ENCODE peak calls at places on chromosome 10, in five cellular contexts. V is kidney, S is bronchial epithelial cell, W is esophagus muscularis mucosa, F is lower lobe of right lung. Z is an unnamed sample.

GRCh38 chr10:75974080-75974479 is 542.7 kb downstream of the LRMDA start:
- DNase-seq in F (no peak), V (no peak), S (peak; percentile 81), W (no peak), Z (no peak)

GRCh38 chr10:89431977-89432376 is 17.6 kb downstream of the IFIT5 start:
- DNase-seq in V (no peak), F (no peak), S (peak; percentile 84), W (no peak), Z (peak; percentile 79)

GRCh38 chr10:15585303-15585715 is 134.4 kb downstream of the ITGA8 start:
- DNase-seq in V (peak; percentile 76), F (peak; percentile 55), W (no peak), S (peak; percentile 7), Z (peak; percentile 59)

GRCh38 chr10:16779375-16779774 is 37.8 kb downstream of the RSU1 start:
- DNase-seq in F (no peak), S (peak; percentile 37), V (no peak), W (no peak), Z (no peak)

GRCh38 chr10:5563991-5564536 is 39.3 kb downstream of the CALML3 start:
- DNase-seq in W (no peak), F (peak; percentile 39), V (peak; percentile 66), S (peak; percentile 91), Z (no peak)

GRCh38 chr10:122352817-122353525 is 21.5 kb upstream of the PLEKHA1 start:
- DNase-seq in V (no peak), F (no peak), W (no peak), S (no peak), Z (no peak)

GRCh38 chr10:45602082-45602730 is 70.4 kb downstream of the ZFAND4 start:
- DNase-seq in W (no peak), S (peak; percentile 18), V (no peak), F (no peak), Z (peak; percentile 62)

GRCh38 chr10:33139191-33139646 is 181.2 kb upstream of the ITGB1 start:
- DNase-seq in S (peak; percentile 37), V (no peak), F (no peak), W (no peak), Z (no peak)

GRCh38 chr10:30903397-30904138 is 128.1 kb downstream of the ZNF438 start:
- DNase-seq in F (no peak), W (no peak), S (no peak), V (no peak), Z (peak; percentile 13)

GRCh38 chr10:79056736-79057391 is 11.9 kb upstream of the ZMIZ1 start:
- DNase-seq in S (no peak), V (peak; percentile 22), W (no peak), F (peak; percentile 26), Z (no peak)

GRCh38 chr10:10320981-10321380 is 696.7 kb upstream of the CELF2 start:
- DNase-seq in W (no peak), S (peak; percentile 100), F (no peak), V (no peak), Z (peak; percentile 4)

GRCh38 chr10:72330059-72330426 is 24.7 kb downstream of the DNAJB12 start:
- DNase-seq in S (no peak), V (no peak), F (no peak), W (no peak), Z (no peak)

GRCh38 chr10:72329290-72330058 is 25.2 kb downstream of the DNAJB12 start:
- DNase-seq in S (no peak), F (peak; percentile 70), V (no peak), W (no peak), Z (no peak)

GRCh38 chr10:72332423-72333110 is 22.2 kb downstream of the DNAJB12 start:
- DNase-seq in S (no peak), F (no peak), V (peak; percentile 58), W (no peak), Z (no peak)

GRCh38 chr10:72333111-72334012 is 21.4 kb downstream of the DNAJB12 start:
- DNase-seq in V (peak; percentile 69), F (no peak), S (no peak), W (no peak), Z (no peak)

DNA sequence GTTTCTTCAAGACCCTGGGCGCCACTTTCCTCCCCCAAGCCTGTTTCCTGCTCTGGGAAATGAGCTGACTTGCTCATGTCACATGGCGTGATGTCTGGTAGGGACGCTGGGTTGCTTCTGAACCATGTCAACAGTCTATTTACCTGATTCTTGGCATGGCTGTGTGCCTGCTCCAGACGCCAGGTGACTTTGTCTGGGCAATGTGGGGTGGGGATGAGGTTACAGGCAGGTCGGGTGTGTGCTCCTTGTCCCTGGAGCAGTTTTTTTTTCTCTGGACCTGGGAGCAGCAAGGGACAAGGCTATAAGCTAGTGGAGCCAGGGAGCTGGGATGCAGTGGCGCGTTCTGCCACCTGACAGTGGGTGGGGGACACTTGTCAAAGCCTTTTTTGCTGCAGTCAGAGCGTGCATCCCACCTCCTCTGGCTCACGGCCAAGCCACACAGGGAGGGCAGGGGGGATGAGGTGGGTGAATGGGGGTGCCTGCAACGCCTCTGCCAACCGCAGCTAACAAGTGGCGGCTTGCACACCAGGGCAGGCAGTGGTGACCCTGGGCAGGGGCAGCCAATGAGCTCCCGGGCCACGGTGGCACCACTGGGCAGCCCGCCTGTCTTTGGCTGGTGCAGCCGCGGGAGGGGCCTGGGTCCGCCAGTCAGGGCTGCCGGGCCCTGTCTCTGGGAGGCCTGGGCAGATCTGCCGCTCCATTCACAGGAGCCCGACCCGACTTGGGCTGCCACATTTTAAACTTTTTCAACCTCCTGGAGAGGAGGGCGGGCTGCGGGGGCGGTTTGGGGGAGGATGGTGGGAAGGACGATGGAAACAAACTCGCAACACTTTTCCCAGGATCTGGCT is 22.9 kb downstream of the DNAJB12 start:
- DNase-seq in S (peak; percentile 92), W (peak; percentile 95), F (peak; percentile 96), V (peak; percentile 97), Z (peak; percentile 59)
- TF ChIP-seq CTCF in S (peak; percentile 27), W (no peak), F (peak; percentile 44), V (peak; percentile 30), Z (no peak)

GRCh38 chr10:80196270-80196949 is 8.9 kb downstream of the ANXA11 start:
- DNase-seq in W (no peak), V (peak; percentile 95), S (peak; percentile 85), F (peak; percentile 82), Z (peak; percentile 38)
- H3K4me3 ChIP-seq in W (no peak overlapping the region), V (no peak overlapping the region), S (no peak overlapping the region), F (no peak overlapping the region), Z (no peak overlapping the region)

GRCh38 chr10:82221750-82222149 is 346.8 kb downstream of the NRG3 start:
- DNase-seq in F (no peak), W (no peak), S (no peak), V (no peak), Z (no peak)
- TF ChIP-seq CTCF in F (peak; percentile 45), W (no peak), S (no peak), V (no peak), Z (no peak)

DNA sequence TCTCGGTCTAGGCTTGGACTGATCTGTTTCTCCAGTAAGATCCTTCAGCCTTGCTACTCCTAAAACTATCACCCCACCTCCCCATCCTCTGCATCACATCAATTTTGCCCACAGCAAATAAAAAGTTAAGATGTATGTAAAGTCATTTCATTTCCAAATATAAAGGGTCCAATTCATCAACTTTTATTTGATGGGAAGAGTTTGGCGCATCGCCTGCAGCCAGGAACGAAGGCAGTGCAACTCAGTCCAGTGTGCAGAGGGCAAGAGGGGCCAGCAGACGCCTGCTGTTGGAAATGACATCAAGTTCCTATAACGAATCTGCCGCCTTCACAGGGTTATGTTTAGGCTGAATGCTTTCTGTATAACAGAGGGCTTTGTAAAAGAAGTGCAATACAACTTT is 97.0 kb downstream of the SVIL start:
- DNase-seq in W (no peak), S (no peak), F (no peak), V (no peak), Z (no peak)
- H3K4me3 ChIP-seq in W (no peak overlapping the region), S (no peak overlapping the region), F (no peak overlapping the region), V (no peak overlapping the region), Z (no peak overlapping the region)

DNA sequence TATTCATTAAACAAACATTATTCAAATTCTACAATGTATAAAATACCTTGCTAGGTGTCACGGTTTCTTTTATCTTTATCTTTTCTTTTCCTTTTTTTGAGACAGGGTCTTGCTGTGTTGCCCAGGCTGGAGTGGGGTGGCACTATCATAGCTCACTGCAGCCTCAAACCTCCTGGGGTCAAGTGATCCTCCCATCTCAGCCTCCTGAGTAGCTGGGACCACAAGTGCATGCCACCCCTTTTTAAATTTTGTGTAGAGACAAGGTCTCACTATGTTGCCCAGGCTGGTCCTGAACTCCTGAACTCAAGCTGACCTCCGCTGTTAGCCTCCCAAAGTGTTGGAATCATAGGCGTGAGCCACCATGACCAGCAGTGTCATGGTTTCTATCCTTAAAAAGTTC is 17.9 kb upstream of the BLOC1S2 start:
- DNase-seq in S (no peak), W (no peak), F (no peak), V (no peak), Z (no peak)
- TF ChIP-seq CTCF in S (no peak), W (no peak), F (no peak), V (no peak), Z (no peak)

GRCh38 chr10:18608581-18608980 is 42.8 kb downstream of the NSUN6 start:
- DNase-seq in F (no peak), W (no peak), S (peak; percentile 82), V (no peak), Z (no peak)

GRCh38 chr10:18610517-18610916 is 40.9 kb downstream of the NSUN6 start:
- DNase-seq in W (no peak), V (no peak), F (no peak), S (peak; percentile 94), Z (peak; percentile 89)

GRCh38 chr10:18607979-18608378 is 43.4 kb downstream of the NSUN6 start:
- DNase-seq in F (no peak), V (no peak), W (no peak), S (peak; percentile 83), Z (no peak)

GRCh38 chr10:18607503-18607902 is 43.9 kb downstream of the NSUN6 start:
- DNase-seq in V (no peak), W (no peak), S (peak; percentile 84), F (no peak), Z (peak; percentile 93)

DNA sequence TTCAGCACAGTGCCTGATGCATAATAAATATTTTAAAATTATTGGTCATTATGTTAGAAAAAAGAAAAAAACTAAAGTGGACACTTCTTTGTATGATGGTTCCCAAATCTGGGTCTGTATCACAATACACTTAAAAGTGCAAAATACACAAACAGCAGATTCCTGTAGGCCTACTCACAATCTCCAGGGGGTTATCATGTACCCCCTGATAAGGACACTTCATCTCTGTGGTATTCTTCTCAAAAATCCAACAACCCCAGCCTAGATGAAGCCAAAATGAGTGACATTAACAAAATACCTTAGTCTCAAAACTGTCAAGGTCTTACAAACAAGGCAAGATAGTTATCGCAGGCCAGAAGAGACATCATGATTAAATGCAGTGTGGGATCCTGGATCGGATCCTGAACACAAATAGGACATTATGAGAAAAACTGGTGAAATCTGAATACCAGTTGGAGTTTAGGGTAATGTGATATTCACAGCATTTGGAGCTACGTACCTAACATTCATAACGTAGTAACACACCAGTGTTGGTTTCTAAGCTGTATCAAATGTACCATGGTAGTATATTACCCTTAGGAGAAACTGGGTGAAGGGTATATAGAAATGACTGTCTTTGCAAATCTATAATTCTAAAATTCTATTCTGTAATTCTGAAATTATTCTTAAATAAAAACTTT is 45.2 kb downstream of the NSUN6 start:
- DNase-seq in W (no peak), S (no peak), F (no peak), V (no peak), Z (peak; percentile 15)
- H3K4me3 ChIP-seq in W (no peak overlapping the region), S (no peak overlapping the region), F (no peak overlapping the region), V (no peak overlapping the region), Z (no peak overlapping the region)

GRCh38 chr10:93071674-93072224 is 1.9 kb upstream of the CYP26A1 start:
- DNase-seq in V (peak; percentile 72), S (no peak), W (peak; percentile 90), F (peak; percentile 54), Z (no peak)
- TF ChIP-seq CTCF in V (no peak), S (no peak), W (no peak), F (no peak), Z (no peak)

GRCh38 chr10:119222531-119222930 is 15.2 kb downstream of the GRK5 start:
- DNase-seq in W (no peak), V (no peak), S (no peak), F (no peak), Z (peak; percentile 37)
- H3K4me3 ChIP-seq in W (peak overlapping the region; percentile 4), V (no peak overlapping the region), S (no peak overlapping the region), F (peak overlapping the region; percentile 7), Z (no peak overlapping the region)

GRCh38 chr10:94314913-94315545 is 47.7 kb downstream of the NOC3L start:
- DNase-seq in V (no peak), F (no peak), W (no peak), S (no peak), Z (peak; percentile 62)
- TF ChIP-seq CTCF in V (no peak), F (no peak), W (no peak), S (no peak), Z (peak; percentile 6)